ENCODE peak calls at places on chromosome 17, in ten cellular contexts. One of them, this sample, is unnamed.

GRCh38 chr17:42182927-42183734 is 2.1 kb downstream of the HCRT start:
- DNase-seq in tibial artery: no peak
- DNase-seq in endothelial cell: no peak
- DNase-seq in GDM1: no peak
- DNase-seq in activated CD4-positive, alpha-beta memory T cell treated with anti-CD3 and anti-CD28 coated beads for 36 hours: no peak
- DNase-seq in nucleus accumbens: no peak
- DNase-seq in CD8-positive, alpha-beta memory T cell: no peak
- DNase-seq in RPMI8226: no peak
- DNase-seq in HEK293T: no peak
- DNase-seq in stimulated activated CD4-positive, alpha-beta T cell treated with anti-CD3 and anti-CD28 coated beads, Interleukin-12 subunit alpha, Interleukin-12 subunit beta, amount 100 ng/mL, for 24 hours: no peak
- DNase-seq in this sample: no peak

GRCh38 chr17:58378895-58379824 is 27.2 kb upstream of the SUPT4H1 start:
- DNase-seq in tibial artery: no peak
- DNase-seq in endothelial cell: no peak
- DNase-seq in GDM1: no peak
- DNase-seq in activated CD4-positive, alpha-beta memory T cell treated with anti-CD3 and anti-CD28 coated beads for 36 hours: no peak
- DNase-seq in nucleus accumbens: no peak
- DNase-seq in CD8-positive, alpha-beta memory T cell: no peak
- DNase-seq in RPMI8226: no peak
- DNase-seq in HEK293T: no peak
- DNase-seq in stimulated activated CD4-positive, alpha-beta T cell treated with anti-CD3 and anti-CD28 coated beads, Interleukin-12 subunit alpha, Interleukin-12 subunit beta, amount 100 ng/mL, for 24 hours: no peak
- DNase-seq in this sample: no peak

GRCh38 chr17:9080296-9080914 is 59.1 kb downstream of the NTN1 start:
- DNase-seq in tibial artery: peak
- DNase-seq in endothelial cell: no peak
- DNase-seq in GDM1: no peak
- DNase-seq in activated CD4-positive, alpha-beta memory T cell treated with anti-CD3 and anti-CD28 coated beads for 36 hours: no peak
- DNase-seq in nucleus accumbens: no peak
- DNase-seq in CD8-positive, alpha-beta memory T cell: peak
- DNase-seq in RPMI8226: no peak
- DNase-seq in HEK293T: no peak
- DNase-seq in stimulated activated CD4-positive, alpha-beta T cell treated with anti-CD3 and anti-CD28 coated beads, Interleukin-12 subunit alpha, Interleukin-12 subunit beta, amount 100 ng/mL, for 24 hours: no peak
- DNase-seq in this sample: no peak

GRCh38 chr17:77489898-77490265 is 349.1 kb downstream of the SEC14L1 start:
- DNase-seq in tibial artery: peak
- DNase-seq in endothelial cell: no peak
- DNase-seq in GDM1: no peak
- DNase-seq in activated CD4-positive, alpha-beta memory T cell treated with anti-CD3 and anti-CD28 coated beads for 36 hours: no peak
- DNase-seq in nucleus accumbens: peak
- DNase-seq in CD8-positive, alpha-beta memory T cell: peak
- DNase-seq in RPMI8226: no peak
- DNase-seq in HEK293T: no peak
- DNase-seq in stimulated activated CD4-positive, alpha-beta T cell treated with anti-CD3 and anti-CD28 coated beads, Interleukin-12 subunit alpha, Interleukin-12 subunit beta, amount 100 ng/mL, for 24 hours: no peak
- DNase-seq in this sample: no peak

GRCh38 chr17:76532072-76532651 is 5.3 kb downstream of the CYGB start:
- DNase-seq in tibial artery: no peak
- DNase-seq in endothelial cell: no peak
- DNase-seq in GDM1: no peak
- DNase-seq in activated CD4-positive, alpha-beta memory T cell treated with anti-CD3 and anti-CD28 coated beads for 36 hours: no peak
- DNase-seq in nucleus accumbens: no peak
- DNase-seq in CD8-positive, alpha-beta memory T cell: no peak
- DNase-seq in RPMI8226: no peak
- DNase-seq in HEK293T: no peak
- DNase-seq in stimulated activated CD4-positive, alpha-beta T cell treated with anti-CD3 and anti-CD28 coated beads, Interleukin-12 subunit alpha, Interleukin-12 subunit beta, amount 100 ng/mL, for 24 hours: no peak
- DNase-seq in this sample: no peak

GRCh38 chr17:31374503-31374902 is 17.0 kb upstream of the RAB11FIP4 start:
- DNase-seq in tibial artery: no peak
- DNase-seq in endothelial cell: no peak
- DNase-seq in GDM1: no peak
- DNase-seq in activated CD4-positive, alpha-beta memory T cell treated with anti-CD3 and anti-CD28 coated beads for 36 hours: no peak
- DNase-seq in nucleus accumbens: no peak
- DNase-seq in CD8-positive, alpha-beta memory T cell: no peak
- DNase-seq in RPMI8226: no peak
- DNase-seq in HEK293T: no peak
- DNase-seq in stimulated activated CD4-positive, alpha-beta T cell treated with anti-CD3 and anti-CD28 coated beads, Interleukin-12 subunit alpha, Interleukin-12 subunit beta, amount 100 ng/mL, for 24 hours: no peak
- DNase-seq in this sample: no peak

GRCh38 chr17:27216836-27217235 is 77.1 kb upstream of the WSB1 start:
- DNase-seq in tibial artery: no peak
- DNase-seq in endothelial cell: no peak
- DNase-seq in GDM1: no peak
- DNase-seq in activated CD4-positive, alpha-beta memory T cell treated with anti-CD3 and anti-CD28 coated beads for 36 hours: no peak
- DNase-seq in nucleus accumbens: no peak
- DNase-seq in CD8-positive, alpha-beta memory T cell: no peak
- DNase-seq in RPMI8226: peak
- DNase-seq in HEK293T: no peak
- DNase-seq in stimulated activated CD4-positive, alpha-beta T cell treated with anti-CD3 and anti-CD28 coated beads, Interleukin-12 subunit alpha, Interleukin-12 subunit beta, amount 100 ng/mL, for 24 hours: no peak
- DNase-seq in this sample: no peak

GRCh38 chr17:17782425-17783120 is 54.2 kb downstream of the SREBF1 start:
- DNase-seq in tibial artery: no peak
- DNase-seq in endothelial cell: no peak
- DNase-seq in GDM1: no peak
- DNase-seq in activated CD4-positive, alpha-beta memory T cell treated with anti-CD3 and anti-CD28 coated beads for 36 hours: no peak
- DNase-seq in nucleus accumbens: no peak
- DNase-seq in CD8-positive, alpha-beta memory T cell: no peak
- DNase-seq in RPMI8226: peak
- DNase-seq in HEK293T: peak
- DNase-seq in stimulated activated CD4-positive, alpha-beta T cell treated with anti-CD3 and anti-CD28 coated beads, Interleukin-12 subunit alpha, Interleukin-12 subunit beta, amount 100 ng/mL, for 24 hours: no peak
- DNase-seq in this sample: no peak

GRCh38 chr17:16989230-16989952 is 17.5 kb upstream of the TNFRSF13B start:
- DNase-seq in tibial artery: no peak
- DNase-seq in endothelial cell: no peak
- DNase-seq in GDM1: no peak
- DNase-seq in activated CD4-positive, alpha-beta memory T cell treated with anti-CD3 and anti-CD28 coated beads for 36 hours: peak
- DNase-seq in nucleus accumbens: no peak
- DNase-seq in CD8-positive, alpha-beta memory T cell: no peak
- DNase-seq in RPMI8226: peak
- DNase-seq in HEK293T: no peak
- DNase-seq in stimulated activated CD4-positive, alpha-beta T cell treated with anti-CD3 and anti-CD28 coated beads, Interleukin-12 subunit alpha, Interleukin-12 subunit beta, amount 100 ng/mL, for 24 hours: no peak
- DNase-seq in this sample: no peak

GRCh38 chr17:38586788-38587187 is 19.0 kb downstream of the SRCIN1 start:
- DNase-seq in tibial artery: no peak
- DNase-seq in endothelial cell: no peak
- DNase-seq in GDM1: no peak
- DNase-seq in activated CD4-positive, alpha-beta memory T cell treated with anti-CD3 and anti-CD28 coated beads for 36 hours: no peak
- DNase-seq in nucleus accumbens: no peak
- DNase-seq in CD8-positive, alpha-beta memory T cell: no peak
- DNase-seq in RPMI8226: no peak
- DNase-seq in HEK293T: no peak
- DNase-seq in stimulated activated CD4-positive, alpha-beta T cell treated with anti-CD3 and anti-CD28 coated beads, Interleukin-12 subunit alpha, Interleukin-12 subunit beta, amount 100 ng/mL, for 24 hours: no peak
- DNase-seq in this sample: no peak

GRCh38 chr17:28380572-28380907 is 9.0 kb downstream of the SARM1 start:
- DNase-seq in tibial artery: no peak
- DNase-seq in endothelial cell: no peak
- DNase-seq in GDM1: no peak
- DNase-seq in activated CD4-positive, alpha-beta memory T cell treated with anti-CD3 and anti-CD28 coated beads for 36 hours: no peak
- DNase-seq in nucleus accumbens: no peak
- DNase-seq in CD8-positive, alpha-beta memory T cell: no peak
- DNase-seq in RPMI8226: no peak
- DNase-seq in HEK293T: no peak
- DNase-seq in stimulated activated CD4-positive, alpha-beta T cell treated with anti-CD3 and anti-CD28 coated beads, Interleukin-12 subunit alpha, Interleukin-12 subunit beta, amount 100 ng/mL, for 24 hours: no peak
- DNase-seq in this sample: no peak

GRCh38 chr17:79706931-79707382 is 23.8 kb upstream of the ENPP7 start:
- DNase-seq in tibial artery: no peak
- DNase-seq in endothelial cell: no peak
- DNase-seq in GDM1: no peak
- DNase-seq in activated CD4-positive, alpha-beta memory T cell treated with anti-CD3 and anti-CD28 coated beads for 36 hours: no peak
- DNase-seq in nucleus accumbens: no peak
- DNase-seq in CD8-positive, alpha-beta memory T cell: no peak
- DNase-seq in RPMI8226: no peak
- DNase-seq in HEK293T: no peak
- DNase-seq in stimulated activated CD4-positive, alpha-beta T cell treated with anti-CD3 and anti-CD28 coated beads, Interleukin-12 subunit alpha, Interleukin-12 subunit beta, amount 100 ng/mL, for 24 hours: no peak
- DNase-seq in this sample: no peak

GRCh38 chr17:44417553-44417952 is 28.1 kb upstream of the ITGA2B start:
- DNase-seq in tibial artery: no peak
- DNase-seq in endothelial cell: no peak
- DNase-seq in GDM1: no peak
- DNase-seq in activated CD4-positive, alpha-beta memory T cell treated with anti-CD3 and anti-CD28 coated beads for 36 hours: peak
- DNase-seq in nucleus accumbens: no peak
- DNase-seq in CD8-positive, alpha-beta memory T cell: no peak
- DNase-seq in RPMI8226: no peak
- DNase-seq in HEK293T: no peak
- DNase-seq in stimulated activated CD4-positive, alpha-beta T cell treated with anti-CD3 and anti-CD28 coated beads, Interleukin-12 subunit alpha, Interleukin-12 subunit beta, amount 100 ng/mL, for 24 hours: no peak
- DNase-seq in this sample: peak

GRCh38 chr17:10327640-10328039 is 45.2 kb downstream of the MYH13 start:
- DNase-seq in tibial artery: peak
- DNase-seq in endothelial cell: peak
- DNase-seq in GDM1: peak
- DNase-seq in activated CD4-positive, alpha-beta memory T cell treated with anti-CD3 and anti-CD28 coated beads for 36 hours: peak
- DNase-seq in nucleus accumbens: peak
- DNase-seq in CD8-positive, alpha-beta memory T cell: peak
- DNase-seq in RPMI8226: peak
- DNase-seq in HEK293T: peak
- DNase-seq in stimulated activated CD4-positive, alpha-beta T cell treated with anti-CD3 and anti-CD28 coated beads, Interleukin-12 subunit alpha, Interleukin-12 subunit beta, amount 100 ng/mL, for 24 hours: peak
- DNase-seq in this sample: peak

GRCh38 chr17:81221371-81221841 is 1.4 kb downstream of the CEP131 start:
- DNase-seq in tibial artery: no peak
- DNase-seq in endothelial cell: no peak
- DNase-seq in GDM1: no peak
- DNase-seq in activated CD4-positive, alpha-beta memory T cell treated with anti-CD3 and anti-CD28 coated beads for 36 hours: no peak
- DNase-seq in nucleus accumbens: no peak
- DNase-seq in CD8-positive, alpha-beta memory T cell: no peak
- DNase-seq in RPMI8226: no peak
- DNase-seq in HEK293T: no peak
- DNase-seq in stimulated activated CD4-positive, alpha-beta T cell treated with anti-CD3 and anti-CD28 coated beads, Interleukin-12 subunit alpha, Interleukin-12 subunit beta, amount 100 ng/mL, for 24 hours: no peak
- DNase-seq in this sample: no peak

GRCh38 chr17:57114085-57114673 is 29.1 kb downstream of the AKAP1 start:
- DNase-seq in tibial artery: no peak
- DNase-seq in endothelial cell: peak
- DNase-seq in GDM1: no peak
- DNase-seq in activated CD4-positive, alpha-beta memory T cell treated with anti-CD3 and anti-CD28 coated beads for 36 hours: peak
- DNase-seq in nucleus accumbens: no peak
- DNase-seq in CD8-positive, alpha-beta memory T cell: peak
- DNase-seq in RPMI8226: peak
- DNase-seq in HEK293T: peak
- DNase-seq in stimulated activated CD4-positive, alpha-beta T cell treated with anti-CD3 and anti-CD28 coated beads, Interleukin-12 subunit alpha, Interleukin-12 subunit beta, amount 100 ng/mL, for 24 hours: peak
- DNase-seq in this sample: peak

GRCh38 chr17:49487202-49487601 is 7.9 kb upstream of the NGFR start:
- DNase-seq in tibial artery: no peak
- DNase-seq in endothelial cell: no peak
- DNase-seq in GDM1: no peak
- DNase-seq in activated CD4-positive, alpha-beta memory T cell treated with anti-CD3 and anti-CD28 coated beads for 36 hours: no peak
- DNase-seq in nucleus accumbens: no peak
- DNase-seq in CD8-positive, alpha-beta memory T cell: no peak
- DNase-seq in RPMI8226: no peak
- DNase-seq in HEK293T: no peak
- DNase-seq in stimulated activated CD4-positive, alpha-beta T cell treated with anti-CD3 and anti-CD28 coated beads, Interleukin-12 subunit alpha, Interleukin-12 subunit beta, amount 100 ng/mL, for 24 hours: no peak
- DNase-seq in this sample: no peak

GRCh38 chr17:77332034-77332971 is 191.5 kb downstream of the SEC14L1 start:
- DNase-seq in tibial artery: peak
- DNase-seq in endothelial cell: no peak
- DNase-seq in GDM1: no peak
- DNase-seq in activated CD4-positive, alpha-beta memory T cell treated with anti-CD3 and anti-CD28 coated beads for 36 hours: peak
- DNase-seq in nucleus accumbens: no peak
- DNase-seq in CD8-positive, alpha-beta memory T cell: peak
- DNase-seq in RPMI8226: peak
- DNase-seq in HEK293T: no peak
- DNase-seq in stimulated activated CD4-positive, alpha-beta T cell treated with anti-CD3 and anti-CD28 coated beads, Interleukin-12 subunit alpha, Interleukin-12 subunit beta, amount 100 ng/mL, for 24 hours: no peak
- DNase-seq in this sample: peak

GRCh38 chr17:59421722-59422121 is 90.3 kb downstream of the YPEL2 start:
- DNase-seq in tibial artery: no peak
- DNase-seq in endothelial cell: no peak
- DNase-seq in GDM1: no peak
- DNase-seq in activated CD4-positive, alpha-beta memory T cell treated with anti-CD3 and anti-CD28 coated beads for 36 hours: no peak
- DNase-seq in nucleus accumbens: no peak
- DNase-seq in CD8-positive, alpha-beta memory T cell: no peak
- DNase-seq in RPMI8226: no peak
- DNase-seq in HEK293T: no peak
- DNase-seq in stimulated activated CD4-positive, alpha-beta T cell treated with anti-CD3 and anti-CD28 coated beads, Interleukin-12 subunit alpha, Interleukin-12 subunit beta, amount 100 ng/mL, for 24 hours: no peak
- DNase-seq in this sample: no peak

GRCh38 chr17:40722146-40722720 is 18.7 kb upstream of the KRT24 start:
- DNase-seq in tibial artery: no peak
- DNase-seq in endothelial cell: no peak
- DNase-seq in GDM1: no peak
- DNase-seq in activated CD4-positive, alpha-beta memory T cell treated with anti-CD3 and anti-CD28 coated beads for 36 hours: no peak
- DNase-seq in nucleus accumbens: no peak
- DNase-seq in CD8-positive, alpha-beta memory T cell: no peak
- DNase-seq in RPMI8226: no peak
- DNase-seq in HEK293T: no peak
- DNase-seq in stimulated activated CD4-positive, alpha-beta T cell treated with anti-CD3 and anti-CD28 coated beads, Interleukin-12 subunit alpha, Interleukin-12 subunit beta, amount 100 ng/mL, for 24 hours: no peak
- DNase-seq in this sample: no peak

GRCh38 chr17:81712468-81713003 is 452 bp downstream of the SLC25A10 start:
- DNase-seq in tibial artery: no peak
- DNase-seq in endothelial cell: peak
- DNase-seq in GDM1: no peak
- DNase-seq in activated CD4-positive, alpha-beta memory T cell treated with anti-CD3 and anti-CD28 coated beads for 36 hours: peak
- DNase-seq in nucleus accumbens: no peak
- DNase-seq in CD8-positive, alpha-beta memory T cell: no peak
- DNase-seq in RPMI8226: peak
- DNase-seq in HEK293T: peak
- DNase-seq in stimulated activated CD4-positive, alpha-beta T cell treated with anti-CD3 and anti-CD28 coated beads, Interleukin-12 subunit alpha, Interleukin-12 subunit beta, amount 100 ng/mL, for 24 hours: no peak
- DNase-seq in this sample: peak

GRCh38 chr17:41894791-41895331 is 23.9 kb downstream of the ACLY start:
- DNase-seq in tibial artery: no peak
- DNase-seq in endothelial cell: no peak
- DNase-seq in GDM1: no peak
- DNase-seq in activated CD4-positive, alpha-beta memory T cell treated with anti-CD3 and anti-CD28 coated beads for 36 hours: no peak
- DNase-seq in nucleus accumbens: no peak
- DNase-seq in CD8-positive, alpha-beta memory T cell: no peak
- DNase-seq in RPMI8226: no peak
- DNase-seq in HEK293T: no peak
- DNase-seq in stimulated activated CD4-positive, alpha-beta T cell treated with anti-CD3 and anti-CD28 coated beads, Interleukin-12 subunit alpha, Interleukin-12 subunit beta, amount 100 ng/mL, for 24 hours: no peak
- DNase-seq in this sample: no peak

GRCh38 chr17:6800422-6801027 is 24.5 kb downstream of the FBXO39 start:
- DNase-seq in tibial artery: no peak
- DNase-seq in endothelial cell: no peak
- DNase-seq in GDM1: no peak
- DNase-seq in activated CD4-positive, alpha-beta memory T cell treated with anti-CD3 and anti-CD28 coated beads for 36 hours: no peak
- DNase-seq in nucleus accumbens: no peak
- DNase-seq in CD8-positive, alpha-beta memory T cell: no peak
- DNase-seq in RPMI8226: no peak
- DNase-seq in HEK293T: no peak
- DNase-seq in stimulated activated CD4-positive, alpha-beta T cell treated with anti-CD3 and anti-CD28 coated beads, Interleukin-12 subunit alpha, Interleukin-12 subunit beta, amount 100 ng/mL, for 24 hours: no peak
- DNase-seq in this sample: peak

GRCh38 chr17:2906907-2907306 is 110.7 kb downstream of the RAP1GAP2 start:
- DNase-seq in tibial artery: no peak
- DNase-seq in endothelial cell: no peak
- DNase-seq in GDM1: no peak
- DNase-seq in activated CD4-positive, alpha-beta memory T cell treated with anti-CD3 and anti-CD28 coated beads for 36 hours: peak
- DNase-seq in nucleus accumbens: no peak
- DNase-seq in CD8-positive, alpha-beta memory T cell: no peak
- DNase-seq in RPMI8226: no peak
- DNase-seq in HEK293T: no peak
- DNase-seq in stimulated activated CD4-positive, alpha-beta T cell treated with anti-CD3 and anti-CD28 coated beads, Interleukin-12 subunit alpha, Interleukin-12 subunit beta, amount 100 ng/mL, for 24 hours: peak
- DNase-seq in this sample: peak

GRCh38 chr17:80942360-80943345 is 49.0 kb upstream of the CHMP6 start:
- DNase-seq in tibial artery: peak
- DNase-seq in endothelial cell: no peak
- DNase-seq in GDM1: no peak
- DNase-seq in activated CD4-positive, alpha-beta memory T cell treated with anti-CD3 and anti-CD28 coated beads for 36 hours: no peak
- DNase-seq in nucleus accumbens: peak
- DNase-seq in CD8-positive, alpha-beta memory T cell: no peak
- DNase-seq in RPMI8226: no peak
- DNase-seq in HEK293T: no peak
- DNase-seq in stimulated activated CD4-positive, alpha-beta T cell treated with anti-CD3 and anti-CD28 coated beads, Interleukin-12 subunit alpha, Interleukin-12 subunit beta, amount 100 ng/mL, for 24 hours: no peak
- DNase-seq in this sample: no peak

GRCh38 chr17:75570772-75571171 is 16.8 kb upstream of the MYO15B start:
- DNase-seq in tibial artery: no peak
- DNase-seq in endothelial cell: no peak
- DNase-seq in GDM1: no peak
- DNase-seq in activated CD4-positive, alpha-beta memory T cell treated with anti-CD3 and anti-CD28 coated beads for 36 hours: no peak
- DNase-seq in nucleus accumbens: no peak
- DNase-seq in CD8-positive, alpha-beta memory T cell: no peak
- DNase-seq in RPMI8226: no peak
- DNase-seq in HEK293T: no peak
- DNase-seq in stimulated activated CD4-positive, alpha-beta T cell treated with anti-CD3 and anti-CD28 coated beads, Interleukin-12 subunit alpha, Interleukin-12 subunit beta, amount 100 ng/mL, for 24 hours: no peak
- DNase-seq in this sample: no peak

GRCh38 chr17:145671-146541 is 8.5 kb downstream of the SCGB1C2 start:
- DNase-seq in tibial artery: peak
- DNase-seq in endothelial cell: peak
- DNase-seq in GDM1: no peak
- DNase-seq in activated CD4-positive, alpha-beta memory T cell treated with anti-CD3 and anti-CD28 coated beads for 36 hours: peak
- DNase-seq in nucleus accumbens: no peak
- DNase-seq in CD8-positive, alpha-beta memory T cell: no peak
- DNase-seq in RPMI8226: no peak
- DNase-seq in HEK293T: no peak
- DNase-seq in stimulated activated CD4-positive, alpha-beta T cell treated with anti-CD3 and anti-CD28 coated beads, Interleukin-12 subunit alpha, Interleukin-12 subunit beta, amount 100 ng/mL, for 24 hours: no peak
- DNase-seq in this sample: peak

GRCh38 chr17:19727466-19728113 is 11.2 kb upstream of the SLC47A2 start:
- DNase-seq in tibial artery: peak
- DNase-seq in endothelial cell: no peak
- DNase-seq in GDM1: no peak
- DNase-seq in activated CD4-positive, alpha-beta memory T cell treated with anti-CD3 and anti-CD28 coated beads for 36 hours: no peak
- DNase-seq in nucleus accumbens: peak
- DNase-seq in CD8-positive, alpha-beta memory T cell: peak
- DNase-seq in RPMI8226: no peak
- DNase-seq in HEK293T: no peak
- DNase-seq in stimulated activated CD4-positive, alpha-beta T cell treated with anti-CD3 and anti-CD28 coated beads, Interleukin-12 subunit alpha, Interleukin-12 subunit beta, amount 100 ng/mL, for 24 hours: no peak
- DNase-seq in this sample: no peak

This sample was measured in activated CD4-positive, alpha-beta T cell treated with anti-CD3 and anti-CD28 coated beads for 48 hours.